ENCODE peak calls at places on chromosome 7, in seven cellular contexts. I is pancreas, S is PC-9, O is NB4, G is AG04450, F is lung, A is endothelial cell. Q is an unnamed sample.

GRCh38 chr7:47501406-47501805 is 80.5 kb downstream of the TNS3 start:
- DNase-seq in I (peak), S (no peak), O (no peak), G (peak), F (no peak), A (no peak), Q (peak)

GRCh38 chr7:81846398-81846797 is 76.6 kb upstream of the HGF start:
- DNase-seq in I (no peak), S (no peak), O (peak), G (peak), F (no peak), A (no peak), Q (peak)

GRCh38 chr7:32513205-32513604 is 17.9 kb downstream of the AVL9 start:
- DNase-seq in I (no peak), S (no peak), O (no peak), G (no peak), F (no peak), A (no peak), Q (no peak)

GRCh38 chr7:128940494-128941322 is 3.0 kb downstream of the IRF5 start:
- DNase-seq in I (no peak), S (no peak), O (peak), G (no peak), F (peak), A (no peak), Q (no peak)

GRCh38 chr7:7969306-7970112 is 913 bp downstream of the GLCCI1 start:
- DNase-seq in I (peak), S (peak), O (peak), G (no peak), F (peak), A (peak), Q (no peak)

GRCh38 chr7:135236727-135237126 is 3.1 kb downstream of the STRA8 start:
- DNase-seq in I (no peak), S (no peak), O (peak), G (no peak), F (peak), A (no peak), Q (no peak)

GRCh38 chr7:5594616-5595544 is 171.2 kb upstream of the TNRC18 start:
- DNase-seq in I (no peak), S (no peak), O (peak), G (no peak), F (no peak), A (no peak), Q (no peak)

GRCh38 chr7:139731802-139732470 is 45.9 kb downstream of the HIPK2 start:
- DNase-seq in I (peak), S (peak), O (peak), G (no peak), F (peak), A (no peak), Q (no peak)

GRCh38 chr7:5206686-5207085 is 16.7 kb downstream of the WIPI2 start:
- DNase-seq in I (peak), S (no peak), O (no peak), G (no peak), F (no peak), A (no peak), Q (no peak)

GRCh38 chr7:127706766-127707165 is 54.8 kb downstream of the SND1 start:
- DNase-seq in I (no peak), S (no peak), O (no peak), G (no peak), F (no peak), A (no peak), Q (no peak)

GRCh38 chr7:27723086-27723485 is 16.9 kb upstream of the TAX1BP1 start:
- DNase-seq in I (no peak), S (no peak), O (peak), G (no peak), F (no peak), A (peak), Q (no peak)
- TF ChIP-seq CTCF in I (peak), S (peak), O (peak), G (no peak), F (no peak), A (no peak), Q (no peak)

GRCh38 chr7:76514926-76515325 is 4.6 kb downstream of the UPK3B start:
- DNase-seq in I (no peak), S (no peak), O (peak), G (no peak), F (no peak), A (no peak), Q (no peak)

GRCh38 chr7:76513817-76514799 is 3.8 kb downstream of the UPK3B start:
- DNase-seq in I (no peak), S (no peak), O (peak), G (no peak), F (peak), A (no peak), Q (no peak)

GRCh38 chr7:76515999-76516443 is 5.7 kb downstream of the UPK3B start:
- DNase-seq in I (peak), S (peak), O (peak), G (no peak), F (no peak), A (peak), Q (no peak)

GRCh38 chr7:76509931-76510877 is at the start of gene UPK3B:
- DNase-seq in I (no peak), S (peak), O (peak), G (no peak), F (peak), A (no peak), Q (no peak)

GRCh38 chr7:76512941-76513816 is 2.8 kb downstream of the UPK3B start:
- DNase-seq in I (no peak), S (no peak), O (peak), G (no peak), F (peak), A (peak), Q (no peak)
- TF ChIP-seq CTCF in I (no peak), S (peak), O (peak), G (peak), F (no peak), A (peak), Q (peak)

GRCh38 chr7:100126931-100127865 is at the start of gene MBLAC1:
- DNase-seq in I (peak), S (peak), O (peak), G (peak), F (peak), A (peak), Q (peak)

GRCh38 chr7:100127866-100128601 is 1.3 kb downstream of the MBLAC1 start:
- DNase-seq in I (no peak), S (no peak), O (peak), G (no peak), F (no peak), A (peak), Q (no peak)

GRCh38 chr7:100124301-100125229 is 2.2 kb upstream of the MBLAC1 start:
- DNase-seq in I (no peak), S (no peak), O (no peak), G (no peak), F (no peak), A (no peak), Q (no peak)

GRCh38 chr7:100128602-100128963 is 1.8 kb downstream of the MBLAC1 start:
- DNase-seq in I (no peak), S (no peak), O (no peak), G (no peak), F (no peak), A (no peak), Q (no peak)

DNA sequence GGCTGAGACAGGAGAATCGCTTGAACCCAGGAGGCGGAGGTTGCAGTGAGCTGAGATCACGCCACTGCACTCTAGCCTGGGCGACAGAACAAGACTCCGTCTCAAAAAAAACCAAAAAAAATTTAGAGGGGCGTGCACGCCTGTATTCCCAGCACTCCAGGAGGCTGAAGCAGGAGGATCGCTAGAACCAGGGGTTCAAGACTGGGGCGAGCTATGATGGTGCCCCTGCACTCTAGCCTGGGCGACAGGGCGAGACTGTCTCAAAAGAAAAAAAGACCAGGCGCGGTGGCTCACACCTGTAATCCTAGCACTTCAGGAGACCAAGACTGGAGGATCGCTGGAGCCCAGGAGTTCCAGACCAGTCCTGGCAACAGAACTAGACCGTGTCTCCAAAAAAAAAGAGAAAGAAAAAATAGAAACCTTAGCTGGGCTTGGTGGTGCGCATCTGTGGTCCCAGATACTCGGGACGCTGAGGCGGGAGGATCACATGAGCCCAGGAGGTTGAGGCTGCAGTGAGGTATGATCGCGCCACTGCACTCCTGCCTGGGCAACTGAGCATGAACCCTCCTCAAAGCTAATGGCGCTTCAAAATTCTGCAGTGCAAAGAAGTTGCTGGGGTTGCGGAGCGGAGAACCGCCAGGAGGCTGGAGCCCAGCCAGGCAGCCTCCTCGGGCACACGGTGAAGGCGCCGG is 382 bp upstream of the MBLAC1 start:
- DNase-seq in I (no peak), S (no peak), O (no peak), G (no peak), F (no peak), A (no peak), Q (no peak)
- TF ChIP-seq CTCF in I (no peak), S (no peak), O (no peak), G (peak), F (no peak), A (no peak), Q (peak)

GRCh38 chr7:2123360-2123759 is 109.4 kb downstream of the MAD1L1 start:
- DNase-seq in I (no peak), S (no peak), O (no peak), G (no peak), F (no peak), A (no peak), Q (no peak)
- TF ChIP-seq CTCF in I (no peak), S (no peak), O (no peak), G (no peak), F (no peak), A (no peak), Q (no peak)

GRCh38 chr7:49158321-49158720 is 234.0 kb downstream of the CDC14C start:
- DNase-seq in I (no peak), S (no peak), O (no peak), G (no peak), F (no peak), A (no peak), Q (no peak)
- TF ChIP-seq CTCF in I (no peak), S (no peak), O (no peak), G (no peak), F (no peak), A (no peak), Q (no peak)

GRCh38 chr7:150403376-150404171 is 24.4 kb downstream of the ZNF775 start:
- DNase-seq in I (no peak), S (no peak), O (no peak), G (no peak), F (no peak), A (no peak), Q (no peak)

GRCh38 chr7:150404172-150404784 is 25.1 kb downstream of the ZNF775 start:
- DNase-seq in I (no peak), S (no peak), O (no peak), G (no peak), F (no peak), A (no peak), Q (no peak)

GRCh38 chr7:150405584-150406310 is 26.6 kb downstream of the ZNF775 start:
- DNase-seq in I (peak), S (no peak), O (no peak), G (no peak), F (no peak), A (peak), Q (no peak)

GRCh38 chr7:150406311-150406564 is 27.1 kb downstream of the ZNF775 start:
- DNase-seq in I (peak), S (no peak), O (peak), G (no peak), F (no peak), A (no peak), Q (no peak)

DNA sequence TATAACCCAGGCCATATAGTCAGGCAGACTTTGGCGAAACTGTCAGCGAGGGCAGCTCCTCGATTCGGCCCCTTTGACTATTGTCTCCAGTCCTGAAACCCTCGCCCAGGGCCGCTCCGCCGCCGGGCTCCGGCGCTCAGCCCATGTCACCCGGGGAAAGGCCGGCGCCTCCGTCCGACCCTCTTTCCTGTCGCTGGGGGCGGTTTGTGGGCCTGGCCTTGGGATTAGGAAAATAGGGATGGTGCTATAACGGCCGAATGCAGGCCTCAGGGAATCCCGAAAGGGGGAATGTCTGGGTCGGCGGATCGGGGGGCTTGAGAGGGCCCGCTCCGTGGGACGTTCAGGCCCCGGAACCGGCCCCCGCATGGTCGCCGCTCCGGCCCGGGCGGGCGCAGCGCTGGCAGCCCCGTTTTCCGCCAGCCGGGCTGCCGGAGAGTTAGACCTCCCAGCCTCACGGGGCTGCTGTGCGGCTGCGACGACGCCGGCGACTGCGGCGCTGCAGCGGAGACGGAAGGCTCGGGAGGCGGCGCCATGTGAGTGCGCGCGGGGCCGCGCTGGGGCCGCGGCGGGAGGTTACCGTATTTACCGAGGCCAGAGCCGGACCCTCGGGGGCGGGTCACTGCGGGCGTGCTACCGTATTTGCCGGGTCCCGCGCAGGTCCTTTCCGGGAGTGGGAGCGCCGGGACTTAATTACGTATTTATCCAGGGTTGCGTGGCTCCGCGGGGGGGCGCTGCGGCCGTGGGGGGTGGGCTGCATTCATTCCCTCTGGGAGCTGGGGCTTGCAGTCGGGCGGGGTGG is 25.9 kb downstream of the ZNF775 start:
- DNase-seq in I (peak), S (peak), O (peak), G (peak), F (peak), A (peak), Q (no peak)
- TF ChIP-seq CTCF in I (no peak), S (peak), O (peak), G (no peak), F (no peak), A (peak), Q (peak)

Q was measured in BJ.